ENCODE peak calls at places on chromosomes 11 and 22, in eight cellular contexts. Q is SK-N-SH, N is transverse colon, P is stomach, K is tibial nerve, T is upper lobe of left lung, E is ovary, O is A549. A is an unnamed sample.

GRCh38 chr11:35683728-35684339 is 21.3 kb downstream of the TRIM44 start:
- DNase-seq in Q (no peak), N (no peak), P (no peak), K (no peak), T (no peak), E (no peak), O (no peak), A (no peak)

GRCh38 chr11:18527512-18527911 is 770 bp upstream of the TSG101 start:
- DNase-seq in Q (peak; percentile 10), N (no peak), P (no peak), K (no peak), T (no peak), E (no peak), O (peak; percentile 36), A (no peak)

GRCh38 chr11:19714387-19715363 is 2.0 kb downstream of the NAV2 start:
- DNase-seq in Q (peak; percentile 76), N (no peak), P (no peak), K (no peak), T (no peak), E (peak; percentile 38), O (peak; percentile 17), A (no peak)

GRCh38 chr11:133938166-133938565 is 18.6 kb downstream of the IGSF9B start:
- DNase-seq in Q (no peak), N (no peak), P (no peak), K (no peak), T (no peak), E (no peak), O (no peak), A (no peak)

GRCh38 chr22:28442264-28442950 is 237.2 kb downstream of the TTC28 start:
- DNase-seq in Q (peak; percentile 91), N (peak; percentile 78), P (peak; percentile 85), K (peak; percentile 49), T (peak; percentile 87), E (peak; percentile 87), O (no peak), A (peak; percentile 93)

GRCh38 chr11:112828433-112828832 is 132.8 kb upstream of the NCAM1 start:
- DNase-seq in Q (no peak), N (no peak), P (no peak), K (no peak), T (no peak), E (no peak), O (no peak), A (no peak)

GRCh38 chr11:25247336-25247735 is 750.5 kb downstream of the LUZP2 start:
- DNase-seq in Q (no peak), N (no peak), P (no peak), K (no peak), T (no peak), E (no peak), O (no peak), A (no peak)

GRCh38 chr11:116535954-116536353 is 236.8 kb downstream of the BUD13 start:
- DNase-seq in Q (no peak), N (no peak), P (peak; percentile 0), K (no peak), T (no peak), E (no peak), O (no peak), A (no peak)

GRCh38 chr22:46377566-46378498 is 42.3 kb downstream of the TRMU start:
- DNase-seq in Q (no peak), N (peak; percentile 81), P (peak; percentile 91), K (no peak), T (peak; percentile 91), E (no peak), O (peak; percentile 89), A (no peak)

GRCh38 chr11:102268083-102268984 is 49.0 kb upstream of the BIRC3 start:
- DNase-seq in Q (peak; percentile 80), N (peak; percentile 95), P (peak; percentile 95), K (peak; percentile 57), T (peak; percentile 95), E (peak; percentile 80), O (peak; percentile 88), A (no peak)

GRCh38 chr11:102266111-102266510 is 51.2 kb upstream of the BIRC3 start:
- DNase-seq in Q (no peak), N (no peak), P (no peak), K (no peak), T (no peak), E (no peak), O (no peak), A (no peak)

GRCh38 chr11:102260241-102260640 is 57.0 kb upstream of the BIRC3 start:
- DNase-seq in Q (no peak), N (no peak), P (no peak), K (no peak), T (no peak), E (no peak), O (no peak), A (no peak)

GRCh38 chr11:102267602-102268001 is 49.7 kb upstream of the BIRC3 start:
- DNase-seq in Q (no peak), N (no peak), P (no peak), K (no peak), T (no peak), E (no peak), O (peak; percentile 24), A (no peak)

DNA sequence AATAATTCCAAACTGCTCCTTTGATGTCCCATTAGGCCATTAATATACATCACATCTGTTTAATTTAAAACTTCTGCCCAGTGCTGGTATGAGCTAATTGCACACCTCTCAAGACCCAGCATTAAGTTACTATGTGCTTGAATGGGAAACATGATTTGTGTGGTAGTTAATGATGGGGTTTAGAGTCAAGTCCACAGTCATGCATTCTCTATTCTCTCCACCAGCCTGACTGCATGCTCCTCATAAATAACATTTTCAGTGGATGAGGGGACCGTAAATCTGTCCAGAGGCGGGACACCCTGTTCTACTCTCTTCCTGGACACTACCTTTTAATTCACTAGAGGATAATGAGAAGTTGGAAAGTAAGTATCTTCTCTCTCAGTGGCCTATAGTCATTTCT is 53.7 kb upstream of the BIRC3 start:
- DNase-seq in Q (no peak), N (no peak), P (no peak), K (no peak), T (no peak), E (no peak), O (no peak), A (no peak)
- TF ChIP-seq EP300 in Q (no peak), N (no peak), P (no peak), K (no peak), T (no peak), E (no peak), O (no peak), A (no peak)

GRCh38 chr11:13339196-13340153 is 61.9 kb downstream of the BMAL1 start:
- DNase-seq in Q (no peak), N (no peak), P (no peak), K (no peak), T (no peak), E (peak; percentile 35), O (peak; percentile 89), A (no peak)

GRCh38 chr11:13337986-13338436 is 60.4 kb downstream of the BMAL1 start:
- DNase-seq in Q (no peak), N (no peak), P (no peak), K (no peak), T (no peak), E (no peak), O (peak; percentile 34), A (no peak)

GRCh38 chr11:13336246-13336873 is 58.8 kb downstream of the BMAL1 start:
- DNase-seq in Q (no peak), N (no peak), P (peak; percentile 54), K (no peak), T (no peak), E (no peak), O (peak; percentile 61), A (no peak)

GRCh38 chr11:13341028-13341427 is 63.4 kb downstream of the BMAL1 start:
- DNase-seq in Q (no peak), N (no peak), P (no peak), K (no peak), T (no peak), E (no peak), O (no peak), A (no peak)

GRCh38 chr11:13338437-13339069 is 61.0 kb downstream of the BMAL1 start:
- DNase-seq in Q (no peak), N (no peak), P (no peak), K (no peak), T (peak; percentile 35), E (no peak), O (peak; percentile 89), A (no peak)
- TF ChIP-seq EP300 in Q (no peak), N (no peak), P (no peak), K (peak; percentile 2), T (no peak), E (no peak), O (no peak), A (no peak)

DNA sequence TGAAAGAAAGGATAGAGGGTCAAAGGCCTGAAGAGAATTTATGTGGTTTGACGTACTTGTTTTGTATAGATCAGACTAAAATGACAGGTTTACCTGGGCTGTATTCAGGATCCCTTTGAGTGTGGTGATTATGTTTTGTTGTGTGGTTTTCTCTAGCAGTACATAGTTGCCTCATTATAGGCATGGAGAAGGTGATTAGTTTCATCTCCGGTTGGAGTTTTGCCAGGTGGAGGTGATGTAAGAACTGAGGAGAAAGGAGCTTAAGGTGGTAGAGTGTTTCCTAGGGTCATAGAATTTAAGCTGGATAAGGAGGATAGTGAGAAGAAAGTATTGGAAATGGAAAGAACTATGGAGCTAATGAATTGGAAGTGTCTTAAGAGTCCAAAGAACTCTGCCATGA is 229.0 kb downstream of the TMEM135 start:
- DNase-seq in Q (no peak), N (no peak), P (no peak), K (no peak), T (no peak), E (no peak), O (no peak), A (no peak)
- TF ChIP-seq EP300 in Q (no peak), N (no peak), P (no peak), K (no peak), T (no peak), E (no peak), O (no peak), A (no peak)

DNA sequence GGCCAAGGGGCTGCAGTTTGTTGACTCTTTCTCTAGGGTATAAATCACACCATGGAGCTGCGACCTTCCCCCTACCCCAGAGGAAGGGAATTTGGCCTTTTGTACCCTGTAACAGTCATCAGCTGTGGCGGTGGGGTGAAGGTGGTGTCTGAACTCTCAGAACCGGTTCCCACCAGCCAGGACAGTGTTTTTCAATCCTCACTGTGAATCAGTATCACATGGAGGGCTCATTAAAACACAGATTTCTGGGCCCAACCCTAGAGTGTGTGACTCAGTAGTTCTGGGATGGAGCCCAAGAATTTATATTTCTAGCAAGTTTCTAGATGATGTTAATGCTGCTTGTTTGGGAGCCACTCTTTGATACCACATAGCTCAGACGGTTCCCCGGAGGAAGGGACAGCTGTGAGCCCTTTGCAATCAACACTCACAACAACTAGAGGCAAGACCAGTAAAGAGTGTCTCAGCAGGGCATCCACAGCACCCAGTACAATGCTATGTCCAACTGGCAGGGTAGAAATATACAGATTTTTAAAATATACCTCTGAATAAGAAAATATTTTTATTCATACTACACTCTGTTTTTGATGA is 43.9 kb upstream of the FAT3 start:
- DNase-seq in Q (no peak), N (no peak), P (no peak), K (no peak), T (no peak), E (no peak), O (no peak), A (no peak)
- TF ChIP-seq EP300 in Q (no peak), N (no peak), P (no peak), K (no peak), T (no peak), E (no peak), O (no peak), A (no peak)

DNA sequence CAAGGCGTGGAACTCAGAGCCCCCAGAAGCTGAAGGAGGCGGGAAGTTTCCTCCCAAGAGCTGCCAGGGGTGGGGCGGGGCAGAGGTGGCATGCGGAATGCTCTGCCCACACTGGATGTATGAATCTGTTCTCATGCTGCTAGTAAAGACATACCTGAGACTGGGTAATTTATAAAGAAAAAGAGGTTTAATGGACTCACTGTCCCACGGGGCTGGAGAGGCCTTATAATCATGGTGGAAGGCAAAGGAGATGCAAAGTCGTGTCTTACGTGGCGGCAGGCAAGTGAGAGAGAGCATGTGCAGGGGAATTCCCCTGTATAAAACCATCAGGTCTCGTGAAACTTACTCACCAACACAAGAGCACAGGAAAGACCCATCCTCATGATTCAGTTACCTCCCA is 57.6 kb downstream of the SMIM38 start:
- DNase-seq in Q (no peak), N (no peak), P (peak; percentile 7), K (no peak), T (no peak), E (no peak), O (no peak), A (no peak)
- TF ChIP-seq EP300 in Q (no peak), N (no peak), P (no peak), K (no peak), T (no peak), E (no peak), O (no peak), A (no peak)

A was measured in esophagus muscularis mucosa.